ENCODE peak calls at places on chromosomes 5 and 9, in nine cellular contexts. S, K, P, A, E, J, G, Y and N are unnamed samples.
A peak's percentile ranks its signal among the peaks of the same experiment; 100 is the strongest.

GRCh38 chr9:91757802-91758201 is 192.2 kb downstream of the ROR2 start:
- DNase-seq in G (no peak), A (no peak), J (no peak), E (no peak), Y (no peak), P (no peak), S (no peak), K (no peak), N (no peak)

GRCh38 chr5:149493316-149493715 is 57.9 kb downstream of the CSNK1A1 start:
- DNase-seq in A (no peak), J (no peak), Y (no peak), K (no peak), E (no peak), S (no peak), G (no peak), P (no peak), N (no peak)

GRCh38 chr5:132611965-132612364 is 46.0 kb upstream of the IL13 start:
- DNase-seq in P (no peak), J (no peak), G (no peak), A (no peak), Y (no peak), E (no peak), K (no peak), S (no peak), N (no peak)

GRCh38 chr9:136626740-136627642 is 35.7 kb upstream of the EGFL7 start:
- DNase-seq in S (no peak), K (no peak), Y (peak; percentile 44), A (no peak), G (peak; percentile 19), E (no peak), J (no peak), P (no peak), N (no peak)

GRCh38 chr5:174044855-174045254 is 651 bp upstream of the NSG2 start:
- DNase-seq in Y (no peak), J (no peak), S (no peak), E (no peak), G (no peak), K (no peak), P (no peak), A (no peak), N (no peak)

GRCh38 chr5:60382761-60383160 is 317.2 kb downstream of the DEPDC1B start:
- DNase-seq in J (no peak), Y (no peak), E (peak; percentile 67), S (peak; percentile 60), P (peak; percentile 17), A (no peak), K (no peak), G (no peak), N (no peak)

GRCh38 chr9:89346703-89347102 is 28.4 kb downstream of the SECISBP2 start:
- DNase-seq in J (no peak), E (no peak), S (no peak), A (no peak), P (no peak), K (no peak), G (no peak), Y (no peak), N (no peak)

GRCh38 chr9:86355814-86356213 is 1.6 kb upstream of the TUT7 start:
- DNase-seq in G (no peak), S (no peak), Y (no peak), P (no peak), K (no peak), E (no peak), J (no peak), A (no peak), N (no peak)

GRCh38 chr5:78467744-78468357 is 107.4 kb downstream of the SCAMP1 start:
- DNase-seq in K (no peak), G (no peak), P (peak; percentile 12), E (peak; percentile 50), J (no peak), S (peak; percentile 77), Y (no peak), A (no peak), N (no peak)

GRCh38 chr9:95029251-95029650 is 288.3 kb downstream of the FANCC start:
- DNase-seq in A (no peak), G (no peak), P (no peak), J (no peak), S (no peak), K (no peak), Y (no peak), E (no peak), N (no peak)

GRCh38 chr9:126690431-126691051 is 76.8 kb downstream of the LMX1B start:
- DNase-seq in S (peak; percentile 10), P (no peak), K (peak; percentile 86), G (peak; percentile 58), J (no peak), Y (peak; percentile 71), A (no peak), E (peak; percentile 31), N (no peak)

GRCh38 chr5:177458912-177459350 is 12.3 kb downstream of the PRR7 start:
- DNase-seq in G (no peak), A (no peak), S (peak; percentile 50), P (peak; percentile 23), K (no peak), J (no peak), Y (peak; percentile 54), E (no peak), N (no peak)

GRCh38 chr9:85723220-85723619 is 18.5 kb downstream of the AGTPBP1 start:
- DNase-seq in A (no peak), G (no peak), P (no peak), S (no peak), E (no peak), Y (no peak), J (no peak), K (peak; percentile 85), N (no peak)

GRCh38 chr9:121736964-121737462 is 85.6 kb downstream of the DAB2IP start:
- DNase-seq in E (no peak), G (no peak), Y (no peak), P (no peak), A (no peak), J (peak; percentile 51), K (peak; percentile 81), S (no peak), N (no peak)

GRCh38 chr5:83145882-83146331 is 68.6 kb downstream of the XRCC4 start:
- DNase-seq in E (no peak), Y (no peak), G (no peak), P (no peak), K (no peak), J (no peak), A (no peak), S (peak; percentile 35), N (no peak)

GRCh38 chr5:132323202-132323601 is 29.0 kb downstream of the SLC22A4 start:
- DNase-seq in A (no peak), K (no peak), G (no peak), P (no peak), E (no peak), S (no peak), Y (no peak), J (no peak), N (no peak)

GRCh38 chr5:639584-640213 is 27.6 kb downstream of the CEP72 start:
- DNase-seq in A (no peak), J (no peak), Y (no peak), S (no peak), K (no peak), E (no peak), P (no peak), G (no peak), N (no peak)

GRCh38 chr5:141084487-141084989 is 9.9 kb upstream of the PCDHB2 start:
- DNase-seq in J (no peak), P (peak; percentile 12), S (peak; percentile 49), Y (no peak), K (peak; percentile 68), E (peak; percentile 12), A (no peak), G (no peak), N (no peak)
- TF ChIP-seq CTCF in J (peak; percentile 28), P (peak; percentile 23), S (peak; percentile 51), Y (peak; percentile 45), K (no peak), E (no peak), A (peak; percentile 63), G (peak; percentile 21), N (no peak)

DNA sequence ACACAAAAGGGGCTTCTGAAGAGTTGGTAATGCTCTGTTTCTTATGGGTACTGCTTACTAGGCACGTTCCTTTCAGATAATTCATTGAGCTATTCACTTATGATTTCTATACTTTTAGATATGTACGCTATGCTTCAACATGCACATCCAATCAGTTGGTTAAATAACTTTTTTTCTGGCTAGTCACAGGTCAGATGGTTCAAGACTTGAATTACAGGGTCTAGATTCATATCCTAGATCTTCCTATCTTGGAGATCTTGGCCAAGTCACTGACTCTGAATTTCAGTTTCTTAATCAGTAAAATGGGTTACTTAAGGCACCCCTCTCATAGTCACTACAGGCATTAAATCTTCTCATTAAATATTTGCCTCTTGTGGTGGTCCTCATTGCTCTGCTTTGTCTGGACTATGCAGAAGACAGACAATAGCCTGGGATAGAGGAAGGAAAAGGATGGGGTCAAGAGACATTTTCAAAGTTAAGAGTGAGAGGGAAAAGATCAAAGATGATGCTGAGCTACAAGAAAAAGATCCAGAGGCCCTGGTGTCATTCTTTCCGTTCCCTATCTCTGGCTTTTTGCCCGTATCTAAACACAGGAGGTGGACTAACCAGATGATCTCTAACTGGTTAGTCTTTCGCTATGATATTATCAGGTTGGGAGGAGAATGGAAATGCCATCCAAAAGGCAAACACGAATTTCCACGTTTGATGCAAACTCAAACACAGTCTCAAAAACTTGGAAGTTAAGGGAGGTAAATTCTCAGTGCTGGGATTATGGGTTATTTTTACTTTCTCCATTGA is 1.8 kb upstream of the CCDC180 start:
- DNase-seq in Y (no peak), G (no peak), E (no peak), J (no peak), A (no peak), K (no peak), P (no peak), S (no peak), N (no peak)
- TF ChIP-seq CTCF in Y (no peak), G (no peak), E (no peak), J (no peak), A (no peak), K (no peak), P (no peak), S (no peak), N (no peak)

DNA sequence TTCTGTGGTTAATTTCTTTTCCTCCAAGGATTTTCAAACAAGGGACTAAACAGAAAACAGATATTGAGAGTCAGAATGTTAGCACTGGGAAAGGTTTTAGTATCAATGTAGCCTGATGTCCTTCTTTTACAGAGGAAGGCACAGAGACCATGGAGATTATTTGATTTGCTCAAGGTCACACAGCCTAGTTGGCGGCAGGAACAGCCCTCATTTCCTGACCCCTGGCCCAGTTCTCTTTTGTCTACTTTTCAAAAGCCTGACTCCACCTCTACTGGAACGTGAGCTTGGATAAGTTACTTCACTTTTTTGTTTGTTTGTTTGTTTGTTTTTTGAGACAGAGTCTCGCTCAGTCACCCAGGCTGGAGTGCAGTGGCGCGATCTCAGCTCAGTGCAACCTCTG is 6.6 kb upstream of the NRG2 start:
- DNase-seq in A (no peak), K (no peak), G (no peak), Y (no peak), E (no peak), J (no peak), P (no peak), S (no peak), N (no peak)
- TF ChIP-seq CTCF in A (no peak), K (no peak), G (no peak), Y (no peak), E (no peak), J (no peak), P (no peak), S (no peak), N (no peak)

DNA sequence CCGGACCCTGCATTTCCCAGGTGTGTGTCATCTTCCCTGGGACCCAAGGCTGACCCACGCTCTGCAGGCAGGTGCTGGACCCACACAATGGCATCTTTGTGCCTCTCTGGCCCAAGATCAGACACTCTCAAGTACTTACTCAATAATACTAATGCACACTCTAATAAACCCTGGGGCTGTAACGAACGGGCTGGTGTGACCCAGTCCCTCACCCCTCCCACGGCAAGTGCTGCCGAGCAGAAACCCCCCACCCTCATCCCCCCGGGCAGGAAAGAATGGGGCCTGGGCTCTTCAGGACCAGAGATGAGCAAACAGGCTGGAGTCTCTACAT is 1.1 kb upstream of the OBP2B start:
- DNase-seq in A (peak; percentile 50), P (no peak), E (no peak), K (no peak), G (no peak), S (no peak), Y (no peak), J (no peak), N (peak; percentile 63)
- TF ChIP-seq CTCF in A (no peak), P (no peak), E (no peak), K (no peak), G (no peak), S (no peak), Y (no peak), J (no peak), N (no peak)